ENCODE peak calls at places on chromosomes 4 and X, in seven cellular contexts. D, Q, E, I, W, H and P are unnamed samples.

GRCh38 chrX:126723881-126724280 is 95.6 kb upstream of the PRR32 start:
- DNase-seq in W (no peak), D (no peak), H (no peak), I (no peak), Q (no peak), E (no peak), P (no peak)

GRCh38 chr4:138562544-138562961 is 320.4 kb upstream of the SLC7A11 start:
- DNase-seq in I (peak; percentile 87), Q (no peak), E (peak; percentile 82), H (no peak), W (no peak), D (no peak), P (peak; percentile 58)

GRCh38 chrX:104166735-104167436 is 633 bp downstream of the FAM199X start:
- DNase-seq in I (no peak), D (peak; percentile 7), E (no peak), W (no peak), Q (no peak), H (no peak), P (no peak)

GRCh38 chrX:42495139-42495538 is 282.8 kb downstream of the PPP1R2C start:
- DNase-seq in D (no peak), I (no peak), E (no peak), H (no peak), W (no peak), Q (no peak), P (no peak)

GRCh38 chr4:40721730-40722171 is 28.0 kb upstream of the NSUN7 start:
- DNase-seq in W (no peak), E (no peak), I (peak; percentile 58), Q (no peak), H (no peak), D (no peak), P (peak; percentile 17)

GRCh38 chr4:140497776-140498636 is at the start of gene MGAT4D:
- DNase-seq in H (no peak), Q (no peak), D (peak; percentile 19), E (no peak), W (peak; percentile 81), I (no peak), P (no peak)

GRCh38 chr4:144658015-144658567 is 12.1 kb downstream of the HHIP start:
- DNase-seq in E (no peak), Q (no peak), D (no peak), W (no peak), H (no peak), I (no peak), P (no peak)

GRCh38 chr4:152620915-152621314 is 58.9 kb downstream of the TMEM154 start:
- DNase-seq in H (no peak), E (no peak), D (no peak), Q (no peak), W (no peak), I (no peak), P (no peak)

GRCh38 chrX:154721155-154721554 is 29.7 kb downstream of the GAB3 start:
- DNase-seq in Q (no peak), H (no peak), I (no peak), E (no peak), D (no peak), W (no peak), P (no peak)

GRCh38 chr4:87076690-87077358 is 142.0 kb downstream of the AFF1 start:
- DNase-seq in H (no peak), E (no peak), I (no peak), Q (no peak), W (no peak), D (no peak), P (no peak)

GRCh38 chr4:186414365-186414764 is 141.0 kb downstream of the MTNR1A start:
- DNase-seq in H (peak; percentile 22), D (no peak), W (no peak), I (no peak), E (no peak), Q (no peak), P (no peak)

GRCh38 chr4:140296335-140296753 is 77.1 kb upstream of the SCOC start:
- DNase-seq in I (peak; percentile 89), E (peak; percentile 95), Q (no peak), D (peak; percentile 96), H (peak; percentile 59), W (no peak), P (peak; percentile 97)

GRCh38 chr4:136637071-136637777 is 895.1 kb downstream of the PCDH18 start:
- DNase-seq in I (peak; percentile 4), W (peak; percentile 86), H (no peak), Q (no peak), E (peak; percentile 6), D (no peak), P (no peak)

GRCh38 chr4:52051213-52051614 is at the start of gene SPATA18:
- DNase-seq in D (peak; percentile 74), I (no peak), Q (no peak), E (no peak), W (no peak), H (no peak), P (peak; percentile 55)

GRCh38 chrX:23803931-23804381 is 21.0 kb downstream of the SAT1 start:
- DNase-seq in H (peak; percentile 37), W (no peak), E (peak; percentile 78), Q (no peak), D (peak; percentile 51), I (peak; percentile 67), P (peak; percentile 60)

GRCh38 chr4:165873298-165874071 is 448 bp downstream of the TLL1 start:
- DNase-seq in I (no peak), W (peak; percentile 79), D (peak; percentile 64), Q (no peak), E (peak; percentile 12), H (peak; percentile 37), P (peak; percentile 4)

GRCh38 chr4:86013623-86014022 is 346.2 kb downstream of the MAPK10 start:
- DNase-seq in W (no peak), E (peak; percentile 82), H (no peak), I (peak; percentile 69), D (peak; percentile 71), Q (no peak), P (peak; percentile 25)

GRCh38 chr4:40309250-40309774 is 25.8 kb upstream of the CHRNA9 start:
- DNase-seq in D (peak; percentile 89), I (peak; percentile 77), H (peak; percentile 92), W (peak; percentile 99), E (peak; percentile 86), Q (peak; percentile 84), P (peak; percentile 76)

GRCh38 chrX:87409113-87409841 is 108.3 kb upstream of the KLHL4 start:
- DNase-seq in W (no peak), H (peak; percentile 82), D (no peak), I (peak; percentile 24), Q (no peak), E (peak; percentile 87), P (no peak)

GRCh38 chrX:47956016-47956415 is 47.8 kb downstream of the ZNF182 start:
- DNase-seq in Q (no peak), I (no peak), W (no peak), H (no peak), D (no peak), E (no peak), P (no peak)

GRCh38 chrX:38293741-38294140 is 33.6 kb downstream of the RPGR start:
- DNase-seq in I (no peak), W (no peak), Q (no peak), E (peak; percentile 33), H (no peak), D (peak; percentile 44), P (no peak)

GRCh38 chrX:132411310-132411977 is 77.4 kb downstream of the MBNL3 start:
- DNase-seq in I (no peak), Q (no peak), D (no peak), E (no peak), H (no peak), W (no peak), P (no peak)

GRCh38 chrX:110987292-110987691 is 108.7 kb upstream of the PAK3 start:
- DNase-seq in D (no peak), I (no peak), Q (no peak), W (peak; percentile 85), H (no peak), E (no peak), P (no peak)

DNA sequence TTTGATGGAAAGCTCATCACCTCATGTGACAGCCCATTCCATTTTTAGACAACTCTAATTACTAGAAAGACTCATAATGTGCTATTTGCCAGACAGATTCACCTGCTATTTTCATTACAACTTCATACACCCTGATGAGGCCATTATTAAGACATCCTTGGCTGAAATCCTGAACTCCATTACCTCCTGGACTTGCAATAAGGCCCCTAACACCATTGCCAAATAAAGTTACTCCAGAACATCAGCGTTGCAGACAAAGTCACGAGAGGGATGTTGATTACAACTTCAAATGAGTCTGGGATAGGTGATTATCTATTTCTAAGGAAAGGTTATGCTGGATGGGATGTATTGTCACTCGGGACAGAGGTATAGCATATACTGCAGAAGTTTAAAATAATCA is 17.8 kb upstream of the SOD3 start:
- DNase-seq in W (no peak), Q (no peak), I (no peak), H (no peak), E (peak; percentile 64), D (no peak), P (no peak)
- H3K4me3 ChIP-seq in W (no peak overlapping the region), Q (no peak overlapping the region), I (no peak overlapping the region), H (no peak overlapping the region), E (no peak overlapping the region), D (no peak overlapping the region), P (no peak overlapping the region)

GRCh38 chr4:109046549-109047171 is 255.8 kb downstream of the COL25A1 start:
- DNase-seq in D (peak; percentile 63), W (no peak), H (no peak), Q (no peak), I (peak; percentile 84), E (peak; percentile 54), P (peak; percentile 63)
- TF ChIP-seq CTCF in D (no peak), W (no peak), H (no peak), Q (no peak), I (no peak), E (no peak), P (no peak)

DNA sequence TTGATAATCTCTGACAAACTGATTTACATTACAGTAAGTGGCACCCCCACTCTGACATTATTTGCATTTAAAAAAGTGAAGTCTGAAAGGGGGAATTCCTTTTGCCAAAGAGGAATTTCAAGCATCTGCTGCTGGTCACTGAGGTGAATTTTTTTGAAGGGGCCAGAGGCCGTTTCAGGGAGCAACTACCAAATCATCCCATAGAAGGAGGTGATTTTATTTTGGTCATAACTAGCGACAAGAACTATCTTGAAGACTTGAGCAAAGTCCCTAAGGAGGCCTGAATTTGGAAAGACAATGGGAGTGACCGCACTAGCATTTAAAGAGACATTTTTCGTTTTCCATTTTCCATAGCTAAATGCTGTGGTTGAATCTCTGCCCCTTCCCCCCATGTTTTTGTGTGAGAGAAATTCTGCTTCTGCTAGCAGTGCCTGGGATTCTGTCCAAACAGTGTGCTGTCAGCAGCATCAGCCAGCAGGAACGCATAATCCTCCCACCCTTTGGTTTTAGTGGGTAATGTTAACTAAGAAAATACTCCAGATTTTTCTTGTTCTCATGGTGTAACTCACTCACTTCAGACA is 110.1 kb upstream of the MED14 start:
- DNase-seq in W (peak; percentile 75), I (peak; percentile 95), Q (no peak), H (peak; percentile 30), E (peak; percentile 93), D (peak; percentile 91), P (peak; percentile 95)
- H3K4me3 ChIP-seq in W (no peak overlapping the region), I (peak overlapping the region; percentile 36), Q (no peak overlapping the region), H (no peak overlapping the region), E (peak overlapping the region; percentile 6), D (no peak overlapping the region), P (peak overlapping the region; percentile 26)

GRCh38 chr4:21514022-21514421 is 434.6 kb downstream of the KCNIP4 start:
- DNase-seq in D (no peak), I (no peak), Q (no peak), W (no peak), H (no peak), E (no peak), P (no peak)

GRCh38 chr4:21507439-21507838 is 441.1 kb downstream of the KCNIP4 start:
- DNase-seq in E (peak; percentile 53), I (no peak), W (peak; percentile 46), D (peak; percentile 21), H (no peak), Q (no peak), P (no peak)

GRCh38 chr4:21517460-21517859 is 431.1 kb downstream of the KCNIP4 start:
- DNase-seq in E (no peak), I (no peak), Q (no peak), D (no peak), W (no peak), H (no peak), P (no peak)

GRCh38 chr4:21512351-21512750 is 436.2 kb downstream of the KCNIP4 start:
- DNase-seq in Q (no peak), H (peak; percentile 3), I (peak; percentile 4), E (peak; percentile 56), W (no peak), D (peak; percentile 54), P (peak; percentile 12)
- TF ChIP-seq CTCF in Q (no peak), H (peak; percentile 46), I (peak; percentile 30), E (peak; percentile 38), W (peak; percentile 81), D (peak; percentile 18), P (peak; percentile 30)